ENCODE peak calls at places on chromosome 13, in eight cellular contexts. C, R, G, Q, P, M, B and S are unnamed samples. For H3K4me1, the result is how much of the 10 kb centered on the place peaks cover.

GRCh38 chr13:110036060-110036459 is 249.7 kb upstream of the IRS2 start:
- DNase-seq in C (no peak), B (no peak), P (no peak), M (no peak), Q (no peak), G (no peak), R (no peak), S (no peak)

GRCh38 chr13:77333521-77334083 is 6.7 kb upstream of the MYCBP2 start:
- DNase-seq in P (no peak), R (no peak), B (no peak), M (no peak), G (no peak), Q (no peak), C (no peak), S (no peak)

GRCh38 chr13:24627090-24627714 is 53.0 kb upstream of the ATP12A start:
- DNase-seq in B (no peak), M (no peak), G (peak), R (no peak), P (no peak), C (no peak), Q (no peak), S (peak)

GRCh38 chr13:72727417-72728289 is at the start of the genes BORA and MZT1:
- DNase-seq in B (peak), G (peak), M (peak), P (peak), C (peak), R (peak), Q (peak), S (peak)

GRCh38 chr13:49247722-49248432 is at the start of gene CDADC1:
- DNase-seq in M (peak), Q (peak), P (peak), R (peak), C (peak), B (peak), G (peak), S (peak)

GRCh38 chr13:113005076-113005865 is 36.3 kb downstream of the MCF2L start:
- DNase-seq in P (no peak), Q (no peak), M (no peak), B (no peak), R (no peak), G (no peak), C (no peak), S (no peak)

GRCh38 chr13:51626749-51627148 is 42.5 kb downstream of the WDFY2 start:
- DNase-seq in C (no peak), P (no peak), G (no peak), Q (no peak), R (no peak), M (no peak), B (no peak), S (peak)

GRCh38 chr13:79386125-79386822 is 19.8 kb downstream of the RBM26 start:
- DNase-seq in M (no peak), R (no peak), G (peak), B (no peak), C (peak), Q (no peak), P (no peak), S (no peak)

GRCh38 chr13:76764429-76764828 is 121.8 kb downstream of the KCTD12 start:
- DNase-seq in P (peak), G (peak), R (no peak), B (peak), C (peak), M (peak), Q (no peak), S (peak)

GRCh38 chr13:32124743-32125142 is 93.2 kb downstream of the FRY start:
- DNase-seq in M (no peak), B (no peak), C (no peak), P (no peak), G (no peak), R (no peak), Q (no peak), S (no peak)

GRCh38 chr13:99686157-99686572 is 184.9 kb downstream of the TM9SF2 start:
- DNase-seq in Q (no peak), C (peak), P (no peak), M (peak), B (no peak), G (peak), R (no peak), S (peak)

GRCh38 chr13:98396071-98396710 is 180.7 kb downstream of the STK24 start:
- DNase-seq in M (no peak), C (no peak), P (no peak), B (no peak), Q (no peak), R (no peak), G (no peak), S (peak)

GRCh38 chr13:30042891-30043630 is 192.6 kb upstream of the UBL3 start:
- DNase-seq in Q (no peak), G (no peak), M (no peak), C (no peak), P (no peak), B (no peak), R (no peak), S (no peak)

GRCh38 chr13:21443171-21443570 is 15.9 kb downstream of the ZDHHC20 start:
- DNase-seq in M (no peak), P (no peak), C (no peak), Q (no peak), R (no peak), B (no peak), G (no peak), S (no peak)

GRCh38 chr13:51599444-51600176 is 15.3 kb downstream of the WDFY2 start:
- DNase-seq in B (no peak), Q (no peak), G (no peak), R (no peak), P (no peak), C (no peak), M (no peak), S (no peak)

GRCh38 chr13:73578251-73578875 is 519.6 kb downstream of the KLF5 start:
- DNase-seq in P (no peak), Q (no peak), B (no peak), C (peak), M (peak), R (no peak), G (peak), S (no peak)

GRCh38 chr13:24723206-24723605 is 40.8 kb upstream of the RNF17 start:
- DNase-seq in Q (no peak), R (no peak), M (no peak), C (no peak), P (no peak), G (no peak), B (no peak), S (no peak)

GRCh38 chr13:113827021-113827420 is 36.9 kb downstream of the GAS6 start:
- DNase-seq in R (no peak), M (no peak), P (no peak), B (no peak), C (no peak), Q (no peak), G (no peak), S (no peak)

GRCh38 chr13:73794755-73795154 is 339.4 kb downstream of the KLF12 start:
- DNase-seq in P (no peak), Q (no peak), R (no peak), M (no peak), G (no peak), C (no peak), B (no peak), S (no peak)

GRCh38 chr13:109990296-109990695 is 203.9 kb upstream of the IRS2 start:
- DNase-seq in B (no peak), P (no peak), C (no peak), Q (no peak), M (no peak), R (no peak), G (no peak), S (no peak)

GRCh38 chr13:105442941-105443340 is 1092.5 kb downstream of the EFNB2 start:
- DNase-seq in M (no peak), P (no peak), Q (no peak), G (peak), B (no peak), C (peak), R (peak), S (no peak)

GRCh38 chr13:24022568-24022967 is 125.3 kb upstream of the C1QTNF9B start:
- DNase-seq in Q (no peak), C (peak), G (no peak), M (no peak), B (no peak), P (no peak), R (no peak), S (no peak)

DNA sequence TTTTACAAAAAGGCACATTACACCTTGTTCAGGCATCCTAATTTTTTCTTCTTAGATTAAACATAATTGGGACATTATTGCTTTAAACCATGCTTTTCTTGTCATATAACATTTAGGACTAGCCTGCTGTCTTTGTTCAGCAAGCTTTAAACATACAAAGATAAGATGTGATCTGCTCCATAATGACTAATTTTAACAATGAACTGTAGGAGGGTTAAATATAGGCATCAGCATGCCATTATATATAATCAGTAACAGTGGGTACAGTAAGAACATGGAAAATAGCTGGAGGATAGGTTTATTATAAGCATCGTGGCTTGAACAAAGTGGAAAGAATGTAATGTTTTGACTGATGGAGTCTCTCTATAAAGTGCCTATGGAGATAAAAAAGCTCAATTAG is 661.7 kb downstream of the SLITRK6 start:
- DNase-seq in M (no peak), C (no peak), R (no peak), G (no peak), Q (no peak), B (no peak), P (no peak), S (no peak)
- H3K4me1 ChIP-seq in M (under half), C (under half), R (under half), G (under half), Q (under half), B (under half), P (under half), S (under half)

DNA sequence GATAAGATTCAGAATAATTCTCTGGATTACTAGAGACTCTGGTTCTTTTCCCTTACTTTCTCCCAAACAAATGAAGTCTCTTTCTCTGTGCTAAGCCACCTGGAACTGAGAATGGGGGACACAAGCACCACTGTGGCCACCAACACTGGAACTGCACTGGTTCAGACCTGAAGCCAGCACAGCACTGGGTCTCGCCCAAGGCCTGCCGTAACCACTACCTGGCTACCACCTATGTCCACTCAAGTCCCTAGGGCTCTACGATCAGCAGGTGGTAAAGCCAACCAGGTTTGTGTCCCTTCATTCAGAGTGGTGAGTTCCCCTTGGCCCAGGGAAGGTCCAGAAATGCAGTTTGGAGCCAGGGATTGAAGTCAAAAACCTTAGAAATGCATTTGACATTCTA is 626.2 kb downstream of the DIAPH3 start:
- DNase-seq in P (no peak), M (no peak), Q (no peak), R (no peak), B (no peak), G (no peak), C (no peak), S (no peak)
- H3K4me3 ChIP-seq in P (no peak), M (no peak), Q (no peak), R (no peak), B (no peak), G (no peak), C (no peak), S (no peak)

DNA sequence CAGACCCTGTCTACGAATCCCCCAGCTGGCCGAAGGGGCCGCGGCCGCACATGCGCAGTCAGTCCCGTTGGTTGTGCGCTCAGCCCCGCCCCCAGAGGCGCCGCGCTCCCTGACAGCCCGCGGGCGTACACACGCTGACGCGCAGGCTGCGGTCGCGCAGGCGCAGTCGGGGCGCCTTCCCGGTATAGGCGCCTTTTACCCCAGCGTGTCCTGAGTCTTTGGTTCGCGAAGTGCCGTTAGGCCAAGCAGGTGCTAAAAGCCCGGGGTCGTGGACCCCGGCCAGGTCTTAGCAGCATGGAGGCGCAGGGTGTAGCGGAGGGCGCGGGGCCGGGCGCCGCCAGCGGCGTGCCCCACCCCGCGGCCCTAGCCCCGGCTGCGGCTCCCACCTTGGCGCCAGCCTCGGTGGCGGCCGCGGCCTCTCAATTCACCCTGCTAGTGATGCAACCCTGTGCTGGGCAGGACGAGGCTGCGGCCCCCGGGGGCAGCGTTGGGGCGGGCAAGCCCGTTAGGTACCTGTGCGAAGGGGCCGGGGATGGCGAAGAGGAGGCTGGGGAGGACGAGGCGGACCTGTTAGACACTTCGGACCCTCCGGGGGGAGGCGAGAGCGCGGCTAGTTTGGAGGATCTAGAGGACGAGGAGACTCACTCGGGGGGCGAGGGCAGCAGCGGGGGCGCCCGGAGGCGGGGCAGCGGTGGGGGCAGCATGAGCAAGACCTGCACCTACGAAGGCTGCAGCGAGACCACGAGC is at the start of gene RFXAP:
- DNase-seq in M (peak), G (peak), B (peak), C (peak), R (no peak), P (peak), Q (peak), S (peak)
- H3K4me1 ChIP-seq in M (under half), G (under half), B (under half), C (under half), R (under half), P (under half), Q (under half), S (under half)

DNA sequence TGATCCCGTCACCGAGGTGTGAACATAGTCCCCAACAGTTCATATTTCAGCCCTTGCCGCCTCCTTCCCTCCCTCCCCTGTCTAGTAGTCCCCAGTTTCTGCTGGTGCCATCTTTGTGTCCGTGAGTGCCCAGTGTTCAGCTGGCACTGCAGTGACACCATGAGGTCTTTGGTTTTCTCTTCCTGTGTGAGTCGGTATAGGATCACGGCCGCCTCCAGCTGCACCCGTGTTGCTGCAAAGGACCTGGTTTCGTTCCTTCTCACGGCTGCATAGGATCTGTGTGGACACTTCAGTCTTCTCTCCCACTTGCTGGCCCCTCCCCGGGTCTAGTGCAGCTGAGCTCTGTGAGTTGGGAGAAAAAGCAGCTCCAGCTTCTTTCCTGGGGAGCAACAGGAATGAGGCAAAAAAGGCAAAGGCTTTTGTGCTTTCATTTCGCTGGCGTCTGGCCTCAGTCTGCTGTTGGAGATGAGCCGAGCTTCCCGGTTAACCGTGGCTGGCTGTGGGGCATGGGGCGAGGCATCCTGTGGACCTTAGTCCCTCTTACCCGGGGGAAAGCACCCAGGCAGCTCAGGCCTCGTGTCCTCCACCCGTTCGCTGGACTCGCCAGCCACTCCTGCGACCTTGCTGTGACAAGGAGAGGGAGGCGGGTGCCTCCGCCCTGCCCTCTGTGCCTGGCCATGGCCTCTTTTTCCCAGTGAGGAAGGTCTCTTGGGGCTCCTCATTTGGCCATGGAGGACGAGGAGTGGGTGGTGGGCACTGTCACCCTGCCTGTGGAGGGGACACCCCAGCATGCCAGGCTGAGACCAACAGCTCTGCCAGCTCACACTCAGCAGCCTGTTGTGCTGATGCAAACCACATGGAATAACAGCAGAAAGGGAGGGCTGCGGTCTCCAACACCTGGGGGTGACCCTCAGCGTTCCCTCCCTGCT is 196.5 kb downstream of the TEX29 start:
- DNase-seq in P (no peak), M (no peak), C (no peak), B (no peak), R (no peak), Q (no peak), G (no peak), S (no peak)
- H3K4me3 ChIP-seq in P (no peak), M (no peak), C (no peak), B (no peak), R (peak), Q (no peak), G (no peak), S (no peak)

GRCh38 chr13:44308352-44308751 is 65.3 kb upstream of the SERP2 start:
- DNase-seq in G (no peak), B (no peak), Q (no peak), M (no peak), P (no peak), C (no peak), R (no peak), S (no peak)

GRCh38 chr13:44307844-44308243 is 65.8 kb upstream of the SERP2 start:
- DNase-seq in C (no peak), B (no peak), P (no peak), R (no peak), M (no peak), G (no peak), Q (no peak), S (no peak)

GRCh38 chr13:44312131-44312530 is 61.5 kb upstream of the SERP2 start:
- DNase-seq in M (no peak), P (no peak), Q (no peak), R (no peak), C (no peak), B (no peak), G (no peak), S (no peak)

GRCh38 chr13:44311011-44311481 is 62.6 kb upstream of the SERP2 start:
- DNase-seq in M (no peak), P (peak), B (no peak), G (peak), R (no peak), C (peak), Q (no peak), S (peak)

GRCh38 chr13:44309771-44310767 is 63.6 kb upstream of the SERP2 start:
- DNase-seq in Q (no peak), G (no peak), M (peak), B (no peak), P (no peak), R (no peak), C (peak), S (no peak)
- H3K4me1 ChIP-seq in Q (half or more), G (under half), M (under half), B (under half), P (under half), R (under half), C (under half), S (under half)